ENCODE peak calls at places on chromosomes 11 and 22, in five cellular contexts. L, I, U, P and Q are unnamed samples.
A peak's percentile ranks its signal among the peaks of the same experiment; 100 is the strongest.

GRCh38 chr22:45263790-45264269 is 20.9 kb upstream of the UPK3A start:
- DNase-seq in L (peak; percentile 75), I (no peak), U (peak; percentile 76), P (peak; percentile 75), Q (no peak)

GRCh38 chr11:70823771-70824170 is 425.4 kb downstream of the CTTN start:
- DNase-seq in L (no peak), I (no peak), U (no peak), P (no peak), Q (no peak)

GRCh38 chr11:123973816-123974215 is 3.8 kb downstream of the OR10S1 start:
- DNase-seq in L (no peak), I (no peak), U (no peak), P (no peak), Q (no peak)

GRCh38 chr11:19244084-19244483 is 3.3 kb upstream of the E2F8 start:
- DNase-seq in L (no peak), I (no peak), U (no peak), P (peak; percentile 28), Q (no peak)

GRCh38 chr11:72584293-72584921 is 89.8 kb downstream of the PDE2A start:
- DNase-seq in L (no peak), I (no peak), U (peak; percentile 83), P (no peak), Q (no peak)

GRCh38 chr22:49046546-49047305 is 780.9 kb downstream of the BRD1 start:
- DNase-seq in L (peak; percentile 42), I (no peak), U (peak; percentile 89), P (peak; percentile 50), Q (peak; percentile 68)

GRCh38 chr11:46555269-46556054 is 38.4 kb downstream of the AMBRA1 start:
- DNase-seq in L (no peak), I (peak; percentile 30), U (no peak), P (no peak), Q (no peak)

GRCh38 chr22:49934144-49934890 is 15.9 kb downstream of the CRELD2 start:
- DNase-seq in L (no peak), I (no peak), U (no peak), P (no peak), Q (no peak)

GRCh38 chr22:23773247-23774113 is 831 bp downstream of the MMP11 start:
- DNase-seq in L (no peak), I (no peak), U (no peak), P (no peak), Q (no peak)

GRCh38 chr11:38307455-38307854 is 1709.4 kb upstream of the RAG2 start:
- DNase-seq in L (no peak), I (no peak), U (no peak), P (no peak), Q (no peak)

GRCh38 chr22:19853879-19854777 is 546 bp downstream of the GNB1L start:
- DNase-seq in L (peak; percentile 14), I (no peak), U (peak; percentile 51), P (no peak), Q (no peak)

GRCh38 chr22:32796865-32797573 is 4.5 kb upstream of the TIMP3 start:
- DNase-seq in L (peak; percentile 84), I (no peak), U (peak; percentile 84), P (peak; percentile 44), Q (peak; percentile 38)

GRCh38 chr22:46367707-46368191 is 32.2 kb downstream of the TRMU start:
- DNase-seq in L (peak; percentile 87), I (no peak), U (peak; percentile 96), P (peak; percentile 44), Q (peak; percentile 40)

GRCh38 chr11:19567996-19568395 is 144.6 kb upstream of the NAV2 start:
- DNase-seq in L (no peak), I (no peak), U (no peak), P (no peak), Q (no peak)

DNA sequence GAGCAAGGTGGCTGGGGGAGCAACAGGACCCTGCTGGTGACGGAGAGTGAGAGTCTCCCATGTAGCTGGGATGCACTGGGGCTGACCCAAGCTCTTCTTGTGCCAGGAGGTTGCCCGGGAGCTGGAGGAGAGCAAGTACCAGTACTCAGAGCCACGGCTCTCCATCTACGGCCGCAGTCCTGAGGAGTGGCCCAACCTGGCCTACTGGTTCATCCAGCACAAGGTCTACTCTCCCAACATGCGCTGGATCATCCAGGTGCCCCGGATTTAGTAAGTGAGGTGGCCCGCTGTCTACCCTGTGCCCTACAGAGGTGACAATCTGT is 40.4 kb downstream of the AMPD3 start:
- DNase-seq in L (no peak), I (no peak), U (no peak), P (no peak), Q (no peak)
- TF ChIP-seq SUZ12 in L (no peak), I (no peak), U (no peak), P (no peak), Q (no peak)

GRCh38 chr11:66002648-66003225 is 434 bp downstream of the BANF1 start:
- DNase-seq in L (no peak), I (no peak), U (no peak), P (peak; percentile 45), Q (no peak)
- TF ChIP-seq SUZ12 in L (no peak), I (no peak), U (no peak), P (no peak), Q (no peak)

DNA sequence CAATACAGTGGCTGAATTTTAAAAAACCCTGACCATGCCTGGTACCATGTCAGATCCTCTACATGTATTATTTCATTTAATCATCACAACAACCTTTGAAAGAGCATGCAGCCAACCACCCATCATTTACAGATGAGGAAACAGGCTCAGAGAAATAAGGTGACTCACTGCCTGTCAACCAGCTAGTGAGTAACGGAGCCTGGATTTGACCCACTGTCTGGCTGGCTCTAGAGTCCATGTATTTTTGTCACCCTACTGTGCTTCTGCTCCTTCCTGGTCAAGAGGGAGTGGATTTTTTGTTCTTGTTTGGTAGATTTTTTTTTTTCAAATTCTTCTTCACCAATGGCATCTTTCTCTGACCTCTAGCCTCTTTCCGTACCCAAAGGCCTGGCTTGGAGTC is 77.4 kb downstream of the CWC15 start:
- DNase-seq in L (no peak), I (no peak), U (no peak), P (no peak), Q (no peak)
- TF ChIP-seq SUZ12 in L (no peak), I (no peak), U (no peak), P (no peak), Q (no peak)

GRCh38 chr22:38285015-38285414 is 12.2 kb upstream of the TMEM184B start:
- DNase-seq in L (no peak), I (no peak), U (no peak), P (no peak), Q (no peak)
- TF ChIP-seq SUZ12 in L (no peak), I (no peak), U (no peak), P (no peak), Q (no peak)

DNA sequence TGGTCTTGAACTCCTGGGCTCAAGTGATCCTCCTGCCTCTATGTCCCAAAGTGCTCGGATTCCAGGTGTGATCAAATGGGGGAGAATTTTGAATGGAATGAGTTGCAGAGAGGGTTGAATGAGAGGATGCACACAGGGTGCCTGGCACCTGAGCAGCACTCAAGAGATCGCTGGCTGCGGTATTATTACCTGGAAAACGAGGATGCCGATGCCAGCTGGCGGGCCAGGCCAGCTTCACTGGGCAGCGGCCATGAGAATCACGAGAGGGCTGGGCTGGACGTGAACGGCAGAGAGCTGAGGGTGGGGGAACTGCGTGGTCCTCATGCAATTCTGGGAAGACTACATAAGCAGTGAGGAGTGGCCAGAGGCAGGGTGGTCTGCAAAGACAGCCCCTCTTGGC is 2.9 kb downstream of the MGAT3 start:
- DNase-seq in L (no peak), I (no peak), U (no peak), P (no peak), Q (no peak)
- TF ChIP-seq SUZ12 in L (no peak), I (no peak), U (no peak), P (no peak), Q (no peak)

DNA sequence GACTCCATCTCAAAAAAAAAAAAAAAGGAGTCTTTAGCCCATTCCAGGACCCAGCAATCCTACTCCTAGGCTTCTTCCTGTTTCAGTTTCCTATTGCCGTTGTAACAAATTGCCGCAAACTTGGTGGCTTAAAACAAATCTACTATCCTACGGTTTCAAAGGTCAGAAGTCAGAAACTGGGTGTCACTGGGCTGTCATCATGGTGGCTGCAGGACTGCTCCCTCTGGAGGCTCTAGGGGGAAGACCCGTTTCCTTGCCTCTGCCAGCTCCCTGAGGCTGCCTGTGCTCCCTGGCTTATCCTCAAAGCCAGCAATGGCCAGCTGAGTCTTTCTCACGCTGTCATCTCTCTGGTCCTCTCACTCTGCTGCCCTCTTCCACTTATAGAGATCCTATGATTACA is 8.7 kb upstream of the DAGLA start:
- DNase-seq in L (no peak), I (no peak), U (no peak), P (peak; percentile 85), Q (no peak)
- TF ChIP-seq SUZ12 in L (no peak), I (no peak), U (no peak), P (no peak), Q (no peak)